ENCODE peak calls at places on chromosomes 2 and 18, in eight cellular contexts. One of them, this sample, is unnamed.

GRCh38 chr2:126038901-126039300 is 617.1 kb upstream of the GYPC start:
- DNase-seq in cardiac muscle cell: no peak
- DNase-seq in CD4-positive, alpha-beta memory T cell: no peak
- DNase-seq in CD4-positive, CD25-positive, alpha-beta regulatory T cell: no peak
- DNase-seq in lower lobe of right lung: no peak
- DNase-seq in kidney: no peak
- DNase-seq in Karpas-422: peak; percentile 96
- DNase-seq in heart left ventricle: no peak
- DNase-seq in this sample: no peak

GRCh38 chr2:118103963-118104942 is 16.0 kb downstream of the INSIG2 start:
- DNase-seq in kidney: no peak
- DNase-seq in lower lobe of right lung: no peak
- DNase-seq in Karpas-422: no peak
- DNase-seq in cardiac muscle cell: no peak
- DNase-seq in CD4-positive, alpha-beta memory T cell: no peak
- DNase-seq in CD4-positive, CD25-positive, alpha-beta regulatory T cell: no peak
- DNase-seq in heart left ventricle: no peak
- DNase-seq in this sample: no peak

GRCh38 chr2:237686659-237687136 is 59.3 kb downstream of the LRRFIP1 start:
- DNase-seq in Karpas-422: no peak
- DNase-seq in kidney: no peak
- DNase-seq in heart left ventricle: no peak
- DNase-seq in CD4-positive, CD25-positive, alpha-beta regulatory T cell: no peak
- DNase-seq in lower lobe of right lung: peak; percentile 77
- DNase-seq in CD4-positive, alpha-beta memory T cell: no peak
- DNase-seq in cardiac muscle cell: no peak
- DNase-seq in this sample: no peak

GRCh38 chr2:130877258-130877657 is 40.5 kb downstream of the ARHGEF4 start:
- DNase-seq in lower lobe of right lung: no peak
- DNase-seq in CD4-positive, CD25-positive, alpha-beta regulatory T cell: no peak
- DNase-seq in cardiac muscle cell: no peak
- DNase-seq in CD4-positive, alpha-beta memory T cell: no peak
- DNase-seq in kidney: no peak
- DNase-seq in Karpas-422: no peak
- DNase-seq in heart left ventricle: no peak
- DNase-seq in this sample: no peak

GRCh38 chr2:67560818-67561221 is 163.7 kb downstream of the ETAA1 start:
- DNase-seq in heart left ventricle: no peak
- DNase-seq in CD4-positive, CD25-positive, alpha-beta regulatory T cell: no peak
- DNase-seq in CD4-positive, alpha-beta memory T cell: no peak
- DNase-seq in Karpas-422: no peak
- DNase-seq in cardiac muscle cell: no peak
- DNase-seq in kidney: no peak
- DNase-seq in lower lobe of right lung: no peak
- DNase-seq in this sample: no peak

GRCh38 chr18:46591821-46592391 is 65.1 kb downstream of the LOXHD1 start:
- DNase-seq in CD4-positive, alpha-beta memory T cell: no peak
- DNase-seq in heart left ventricle: no peak
- DNase-seq in cardiac muscle cell: no peak
- DNase-seq in Karpas-422: no peak
- DNase-seq in CD4-positive, CD25-positive, alpha-beta regulatory T cell: no peak
- DNase-seq in kidney: no peak
- DNase-seq in lower lobe of right lung: no peak
- DNase-seq in this sample: no peak

GRCh38 chr2:231800493-231801091 is 14.3 kb downstream of the COPS7B start:
- DNase-seq in CD4-positive, alpha-beta memory T cell: no peak
- DNase-seq in cardiac muscle cell: peak; percentile 42
- DNase-seq in kidney: no peak
- DNase-seq in lower lobe of right lung: no peak
- DNase-seq in heart left ventricle: no peak
- DNase-seq in CD4-positive, CD25-positive, alpha-beta regulatory T cell: no peak
- DNase-seq in Karpas-422: peak; percentile 82
- DNase-seq in this sample: no peak

GRCh38 chr2:96116879-96117533 is 635 bp upstream of the ADRA2B start:
- DNase-seq in Karpas-422: peak; percentile 81
- DNase-seq in CD4-positive, CD25-positive, alpha-beta regulatory T cell: peak; percentile 42
- DNase-seq in kidney: peak; percentile 84
- DNase-seq in heart left ventricle: peak; percentile 62
- DNase-seq in cardiac muscle cell: peak; percentile 87
- DNase-seq in CD4-positive, alpha-beta memory T cell: peak; percentile 70
- DNase-seq in lower lobe of right lung: peak; percentile 65
- DNase-seq in this sample: no peak

GRCh38 chr18:56330381-56331115 is 307.8 kb downstream of the TXNL1 start:
- DNase-seq in CD4-positive, CD25-positive, alpha-beta regulatory T cell: no peak
- DNase-seq in kidney: no peak
- DNase-seq in Karpas-422: no peak
- DNase-seq in heart left ventricle: no peak
- DNase-seq in cardiac muscle cell: no peak
- DNase-seq in lower lobe of right lung: no peak
- DNase-seq in CD4-positive, alpha-beta memory T cell: no peak
- DNase-seq in this sample: no peak

GRCh38 chr2:176658708-176659107 is 389.5 kb downstream of the MTX2 start:
- DNase-seq in CD4-positive, CD25-positive, alpha-beta regulatory T cell: no peak
- DNase-seq in cardiac muscle cell: no peak
- DNase-seq in Karpas-422: no peak
- DNase-seq in CD4-positive, alpha-beta memory T cell: no peak
- DNase-seq in heart left ventricle: no peak
- DNase-seq in kidney: no peak
- DNase-seq in lower lobe of right lung: no peak
- DNase-seq in this sample: no peak

GRCh38 chr2:29921560-29921915 is at the start of gene ALK:
- DNase-seq in CD4-positive, CD25-positive, alpha-beta regulatory T cell: peak; percentile 18
- DNase-seq in cardiac muscle cell: peak; percentile 97
- DNase-seq in lower lobe of right lung: peak; percentile 89
- DNase-seq in Karpas-422: no peak
- DNase-seq in kidney: peak; percentile 95
- DNase-seq in heart left ventricle: peak; percentile 88
- DNase-seq in CD4-positive, alpha-beta memory T cell: peak; percentile 11
- DNase-seq in this sample: peak; percentile 37

GRCh38 chr2:15974565-15975260 is 34.4 kb downstream of the MYCN start:
- DNase-seq in kidney: no peak
- DNase-seq in heart left ventricle: no peak
- DNase-seq in lower lobe of right lung: no peak
- DNase-seq in CD4-positive, CD25-positive, alpha-beta regulatory T cell: no peak
- DNase-seq in cardiac muscle cell: no peak
- DNase-seq in Karpas-422: no peak
- DNase-seq in CD4-positive, alpha-beta memory T cell: no peak
- DNase-seq in this sample: no peak

GRCh38 chr2:221514305-221515040 is 57.6 kb downstream of the EPHA4 start:
- DNase-seq in lower lobe of right lung: no peak
- DNase-seq in CD4-positive, alpha-beta memory T cell: no peak
- DNase-seq in CD4-positive, CD25-positive, alpha-beta regulatory T cell: no peak
- DNase-seq in heart left ventricle: no peak
- DNase-seq in cardiac muscle cell: no peak
- DNase-seq in kidney: no peak
- DNase-seq in Karpas-422: no peak
- DNase-seq in this sample: no peak

GRCh38 chr2:146981921-146982320 is 862.9 kb upstream of the ACVR2A start:
- DNase-seq in lower lobe of right lung: no peak
- DNase-seq in cardiac muscle cell: no peak
- DNase-seq in heart left ventricle: no peak
- DNase-seq in kidney: no peak
- DNase-seq in Karpas-422: no peak
- DNase-seq in CD4-positive, CD25-positive, alpha-beta regulatory T cell: no peak
- DNase-seq in CD4-positive, alpha-beta memory T cell: no peak
- DNase-seq in this sample: no peak

GRCh38 chr18:63586966-63587365 is at the start of gene SERPINB13:
- DNase-seq in kidney: no peak
- DNase-seq in CD4-positive, CD25-positive, alpha-beta regulatory T cell: no peak
- DNase-seq in heart left ventricle: no peak
- DNase-seq in lower lobe of right lung: no peak
- DNase-seq in cardiac muscle cell: no peak
- DNase-seq in CD4-positive, alpha-beta memory T cell: no peak
- DNase-seq in Karpas-422: no peak
- DNase-seq in this sample: no peak

GRCh38 chr2:10473121-10473756 is 25.1 kb upstream of the ODC1 start:
- DNase-seq in CD4-positive, alpha-beta memory T cell: no peak
- DNase-seq in cardiac muscle cell: no peak
- DNase-seq in kidney: no peak
- DNase-seq in CD4-positive, CD25-positive, alpha-beta regulatory T cell: no peak
- DNase-seq in lower lobe of right lung: no peak
- DNase-seq in Karpas-422: no peak
- DNase-seq in heart left ventricle: no peak
- DNase-seq in this sample: no peak

GRCh38 chr18:37482433-37482832 is 83.2 kb downstream of the CELF4 start:
- DNase-seq in kidney: no peak
- DNase-seq in heart left ventricle: no peak
- DNase-seq in cardiac muscle cell: no peak
- DNase-seq in lower lobe of right lung: no peak
- DNase-seq in Karpas-422: no peak
- DNase-seq in CD4-positive, alpha-beta memory T cell: no peak
- DNase-seq in CD4-positive, CD25-positive, alpha-beta regulatory T cell: no peak
- DNase-seq in this sample: no peak

GRCh38 chr18:44060197-44060596 is 620.5 kb upstream of the SETBP1 start:
- DNase-seq in CD4-positive, CD25-positive, alpha-beta regulatory T cell: no peak
- DNase-seq in lower lobe of right lung: no peak
- DNase-seq in cardiac muscle cell: no peak
- DNase-seq in heart left ventricle: no peak
- DNase-seq in Karpas-422: no peak
- DNase-seq in CD4-positive, alpha-beta memory T cell: no peak
- DNase-seq in kidney: peak; percentile 42
- DNase-seq in this sample: no peak

GRCh38 chr18:30810580-30810979 is 232.0 kb downstream of the DSC3 start:
- DNase-seq in kidney: no peak
- DNase-seq in cardiac muscle cell: no peak
- DNase-seq in Karpas-422: no peak
- DNase-seq in heart left ventricle: no peak
- DNase-seq in CD4-positive, alpha-beta memory T cell: no peak
- DNase-seq in CD4-positive, CD25-positive, alpha-beta regulatory T cell: no peak
- DNase-seq in lower lobe of right lung: no peak
- DNase-seq in this sample: no peak

GRCh38 chr18:68769423-68769822 is 28.5 kb upstream of the CCDC102B start:
- DNase-seq in CD4-positive, CD25-positive, alpha-beta regulatory T cell: no peak
- DNase-seq in heart left ventricle: peak; percentile 47
- DNase-seq in CD4-positive, alpha-beta memory T cell: no peak
- DNase-seq in Karpas-422: no peak
- DNase-seq in cardiac muscle cell: no peak
- DNase-seq in lower lobe of right lung: no peak
- DNase-seq in kidney: no peak
- DNase-seq in this sample: no peak

GRCh38 chr2:166609183-166609959 is 115.3 kb upstream of the SCN7A start:
- DNase-seq in CD4-positive, alpha-beta memory T cell: no peak
- DNase-seq in cardiac muscle cell: no peak
- DNase-seq in lower lobe of right lung: no peak
- DNase-seq in heart left ventricle: no peak
- DNase-seq in Karpas-422: no peak
- DNase-seq in CD4-positive, CD25-positive, alpha-beta regulatory T cell: no peak
- DNase-seq in kidney: no peak
- DNase-seq in this sample: no peak

GRCh38 chr2:133641497-133641896 is 73.2 kb upstream of the NCKAP5 start:
- DNase-seq in CD4-positive, CD25-positive, alpha-beta regulatory T cell: no peak
- DNase-seq in heart left ventricle: no peak
- DNase-seq in CD4-positive, alpha-beta memory T cell: no peak
- DNase-seq in kidney: no peak
- DNase-seq in cardiac muscle cell: no peak
- DNase-seq in Karpas-422: peak; percentile 41
- DNase-seq in lower lobe of right lung: no peak
- DNase-seq in this sample: peak; percentile 53

GRCh38 chr2:109208951-109209335 is 79.9 kb downstream of the SH3RF3 start:
- DNase-seq in heart left ventricle: no peak
- DNase-seq in kidney: no peak
- DNase-seq in cardiac muscle cell: no peak
- DNase-seq in Karpas-422: no peak
- DNase-seq in lower lobe of right lung: no peak
- DNase-seq in CD4-positive, CD25-positive, alpha-beta regulatory T cell: no peak
- DNase-seq in CD4-positive, alpha-beta memory T cell: no peak
- DNase-seq in this sample: no peak
- H3K27ac ChIP-seq in heart left ventricle: no peak overlapping the region
- H3K27ac ChIP-seq in kidney: no peak overlapping the region
- H3K27ac ChIP-seq in cardiac muscle cell: no peak overlapping the region
- H3K27ac ChIP-seq in Karpas-422: no peak overlapping the region
- H3K27ac ChIP-seq in lower lobe of right lung: no peak overlapping the region
- H3K27ac ChIP-seq in CD4-positive, CD25-positive, alpha-beta regulatory T cell: no peak overlapping the region
- H3K27ac ChIP-seq in CD4-positive, alpha-beta memory T cell: no peak overlapping the region
- H3K27ac ChIP-seq in this sample: no peak overlapping the region

GRCh38 chr2:144500567-144500966 is 19.4 kb downstream of the ZEB2 start:
- DNase-seq in cardiac muscle cell: no peak
- DNase-seq in CD4-positive, alpha-beta memory T cell: no peak
- DNase-seq in lower lobe of right lung: no peak
- DNase-seq in kidney: no peak
- DNase-seq in Karpas-422: no peak
- DNase-seq in heart left ventricle: no peak
- DNase-seq in CD4-positive, CD25-positive, alpha-beta regulatory T cell: no peak
- DNase-seq in this sample: no peak
- H3K27ac ChIP-seq in cardiac muscle cell: peak overlapping the region; percentile 7
- H3K27ac ChIP-seq in CD4-positive, alpha-beta memory T cell: no peak overlapping the region
- H3K27ac ChIP-seq in lower lobe of right lung: no peak overlapping the region
- H3K27ac ChIP-seq in kidney: no peak overlapping the region
- H3K27ac ChIP-seq in Karpas-422: no peak overlapping the region
- H3K27ac ChIP-seq in heart left ventricle: no peak overlapping the region
- H3K27ac ChIP-seq in CD4-positive, CD25-positive, alpha-beta regulatory T cell: no peak overlapping the region
- H3K27ac ChIP-seq in this sample: peak overlapping the region; percentile 39

DNA sequence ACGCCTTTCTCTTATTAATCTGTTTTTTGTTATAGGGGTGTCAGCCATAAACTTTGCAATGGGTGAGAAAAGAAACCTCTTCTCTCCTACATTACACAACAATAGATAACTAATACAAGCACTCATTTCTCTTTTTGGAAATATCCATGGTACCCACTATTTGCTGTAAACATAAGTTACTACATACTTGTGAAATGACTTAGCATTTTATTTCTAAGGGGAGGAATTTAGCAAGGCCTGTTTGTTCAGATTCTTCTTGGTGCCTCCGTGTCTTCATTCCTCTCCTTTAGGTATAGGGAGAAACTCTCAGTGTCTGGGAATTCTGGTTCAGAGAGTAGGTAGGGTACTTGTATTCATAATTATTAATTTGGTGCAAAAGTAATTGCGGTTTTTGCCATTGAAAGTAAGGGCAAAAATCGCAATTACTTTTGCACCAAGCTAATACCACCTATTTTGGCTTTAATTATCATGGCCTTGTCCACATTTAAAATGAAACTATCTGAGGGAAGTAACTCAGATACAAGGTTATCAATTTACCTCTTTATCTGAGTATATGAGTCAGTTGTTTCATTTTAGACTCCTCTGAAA is 134.8 kb downstream of the MREG start:
- DNase-seq in CD4-positive, CD25-positive, alpha-beta regulatory T cell: no peak
- DNase-seq in kidney: no peak
- DNase-seq in Karpas-422: no peak
- DNase-seq in lower lobe of right lung: no peak
- DNase-seq in CD4-positive, alpha-beta memory T cell: no peak
- DNase-seq in heart left ventricle: no peak
- DNase-seq in cardiac muscle cell: no peak
- DNase-seq in this sample: no peak
- H3K27ac ChIP-seq in CD4-positive, CD25-positive, alpha-beta regulatory T cell: no peak overlapping the region
- H3K27ac ChIP-seq in kidney: no peak overlapping the region
- H3K27ac ChIP-seq in Karpas-422: no peak overlapping the region
- H3K27ac ChIP-seq in lower lobe of right lung: no peak overlapping the region
- H3K27ac ChIP-seq in CD4-positive, alpha-beta memory T cell: no peak overlapping the region
- H3K27ac ChIP-seq in heart left ventricle: no peak overlapping the region
- H3K27ac ChIP-seq in cardiac muscle cell: no peak overlapping the region
- H3K27ac ChIP-seq in this sample: no peak overlapping the region

DNA sequence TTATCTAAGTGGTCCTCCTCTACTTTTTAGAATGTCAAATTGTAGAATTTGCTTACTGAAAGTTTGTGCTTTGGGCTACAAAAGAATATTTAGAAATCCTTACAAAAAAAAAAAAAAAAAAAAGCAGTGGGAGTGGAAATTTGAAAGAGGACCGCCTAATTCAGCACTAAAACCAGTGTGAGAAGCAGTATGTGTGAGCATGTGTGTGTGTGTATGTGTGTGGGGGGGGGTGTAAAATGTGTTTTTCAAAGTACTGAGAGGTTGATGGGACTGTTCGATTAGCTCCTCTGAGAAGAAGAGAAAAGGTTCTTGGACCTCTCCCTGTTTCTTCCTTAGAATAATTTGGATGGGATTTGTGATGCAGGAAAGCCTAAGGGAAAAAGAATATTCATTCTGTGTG is at the start of gene VIT:
- DNase-seq in Karpas-422: no peak
- DNase-seq in kidney: no peak
- DNase-seq in lower lobe of right lung: no peak
- DNase-seq in CD4-positive, alpha-beta memory T cell: no peak
- DNase-seq in heart left ventricle: no peak
- DNase-seq in CD4-positive, CD25-positive, alpha-beta regulatory T cell: no peak
- DNase-seq in cardiac muscle cell: no peak
- DNase-seq in this sample: no peak
- H3K27ac ChIP-seq in Karpas-422: no peak within 1 kb of the TSS
- H3K27ac ChIP-seq in kidney: no peak within 1 kb of the TSS
- H3K27ac ChIP-seq in lower lobe of right lung: no peak within 1 kb of the TSS
- H3K27ac ChIP-seq in CD4-positive, alpha-beta memory T cell: no peak within 1 kb of the TSS
- H3K27ac ChIP-seq in heart left ventricle: peak within 1 kb of the TSS; percentile 48
- H3K27ac ChIP-seq in CD4-positive, CD25-positive, alpha-beta regulatory T cell: no peak within 1 kb of the TSS
- H3K27ac ChIP-seq in cardiac muscle cell: no peak within 1 kb of the TSS
- H3K27ac ChIP-seq in this sample: no peak within 1 kb of the TSS